ENCODE peak calls at places on chromosome 3, in seven cellular contexts. W is ascending aorta, J is sigmoid colon, Y is GM23248, O is mammary epithelial cell, X is mesenchymal stem cell, C is T-helper 2 cell. B is an unnamed sample.
A peak's percentile ranks its signal among the peaks of the same experiment; 100 is the strongest.

GRCh38 chr3:157335677-157336076 is 101.0 kb upstream of the PTX3 start:
- DNase-seq in Y (peak; percentile 73), C (no peak), O (no peak), X (peak; percentile 79), J (no peak), W (no peak), B (peak; percentile 36)

GRCh38 chr3:120021523-120021922 is 72.7 kb downstream of the GSK3B start:
- DNase-seq in C (no peak), J (no peak), W (no peak), X (no peak), O (peak; percentile 15), Y (peak; percentile 65), B (no peak)

GRCh38 chr3:45035441-45036301 is 9.6 kb downstream of the CLEC3B start:
- DNase-seq in J (peak; percentile 79), Y (no peak), O (no peak), C (no peak), W (no peak), X (peak; percentile 45), B (peak; percentile 70)

GRCh38 chr3:58994746-58995330 is 55.0 kb downstream of the CFAP20DC start:
- DNase-seq in X (peak; percentile 70), Y (peak; percentile 83), W (no peak), C (no peak), J (no peak), O (peak; percentile 69), B (peak; percentile 91)

GRCh38 chr3:158794936-158795518 is 6.8 kb upstream of the MFSD1 start:
- DNase-seq in Y (peak; percentile 67), O (peak; percentile 44), C (no peak), J (no peak), W (no peak), X (peak; percentile 52), B (peak; percentile 44)

GRCh38 chr3:95905182-95905581 is 909.2 kb upstream of the EPHA6 start:
- DNase-seq in W (no peak), J (no peak), Y (peak; percentile 9), C (no peak), X (peak; percentile 19), O (no peak), B (no peak)

GRCh38 chr3:16295298-16295890 is 30.4 kb downstream of the OXNAD1 start:
- DNase-seq in W (no peak), X (no peak), Y (no peak), J (no peak), C (no peak), O (no peak), B (no peak)

GRCh38 chr3:108664266-108664665 is 74.7 kb downstream of the DZIP3 start:
- DNase-seq in W (no peak), J (no peak), Y (no peak), O (no peak), X (no peak), C (no peak), B (no peak)

GRCh38 chr3:126781406-126781805 is 77.4 kb downstream of the CHCHD6 start:
- DNase-seq in X (no peak), Y (peak; percentile 40), O (no peak), J (no peak), C (no peak), W (no peak), B (no peak)

GRCh38 chr3:190517696-190518095 is 3.8 kb downstream of the IL1RAP start:
- DNase-seq in C (no peak), O (peak; percentile 75), Y (peak; percentile 91), X (peak; percentile 72), J (no peak), W (no peak), B (no peak)

B was measured in left kidney.